ENCODE peak calls at places on chromosomes 12 and 14, in eight cellular contexts. O is cardiac muscle cell, B is foreskin keratinocyte, N is tibial nerve, A is stomach, J is sigmoid colon, Q is lung, C is fibroblast of lung. L is an unnamed sample.

GRCh38 chr12:113469224-113469652 is 2.4 kb downstream of the LHX5 start:
- DNase-seq in O (no peak), B (no peak), N (no peak), A (no peak), J (no peak), Q (no peak), C (no peak), L (no peak)

GRCh38 chr12:118536306-118536900 is 160.0 kb downstream of the SUDS3 start:
- DNase-seq in O (no peak), B (no peak), N (no peak), A (no peak), J (no peak), Q (no peak), C (no peak), L (no peak)

GRCh38 chr12:66679441-66680069 is 679 bp upstream of the GRIP1 start:
- DNase-seq in O (no peak), B (no peak), N (no peak), A (no peak), J (no peak), Q (no peak), C (no peak), L (no peak)

GRCh38 chr12:121443911-121444841 is 44.3 kb downstream of the RNF34 start:
- DNase-seq in O (no peak), B (no peak), N (no peak), A (no peak), J (peak; percentile 67), Q (no peak), C (no peak), L (no peak)

GRCh38 chr12:13941258-13942249 is 39.8 kb downstream of the GRIN2B start:
- DNase-seq in O (peak; percentile 48), B (peak; percentile 9), N (peak; percentile 13), A (peak; percentile 75), J (no peak), Q (peak; percentile 52), C (peak; percentile 29), L (peak; percentile 58)

GRCh38 chr12:1611775-1612174 is 17.3 kb upstream of the WNT5B start:
- DNase-seq in O (peak; percentile 94), B (no peak), N (no peak), A (no peak), J (no peak), Q (no peak), C (peak; percentile 90), L (no peak)

GRCh38 chr14:71539660-71540285 is 392.5 kb upstream of the RGS6 start:
- DNase-seq in O (peak; percentile 25), B (no peak), N (no peak), A (no peak), J (no peak), Q (no peak), C (no peak), L (no peak)

GRCh38 chr14:71289536-71289935 is 382.3 kb downstream of the PCNX1 start:
- DNase-seq in O (no peak), B (no peak), N (no peak), A (no peak), J (no peak), Q (no peak), C (no peak), L (no peak)

GRCh38 chr14:95545769-95546168 is 10.9 kb downstream of the GLRX5 start:
- DNase-seq in O (peak; percentile 77), B (peak; percentile 59), N (no peak), A (no peak), J (no peak), Q (no peak), C (peak; percentile 95), L (peak; percentile 78)

GRCh38 chr12:52032431-52032796 is 18.8 kb upstream of the NR4A1 start:
- DNase-seq in O (peak; percentile 87), B (no peak), N (peak; percentile 95), A (peak; percentile 78), J (peak; percentile 98), Q (peak; percentile 60), C (peak; percentile 89), L (no peak)

GRCh38 chr12:19382111-19382526 is 57.2 kb upstream of the AEBP2 start:
- DNase-seq in O (peak; percentile 84), B (peak; percentile 77), N (no peak), A (peak; percentile 3), J (peak; percentile 14), Q (no peak), C (peak; percentile 62), L (peak; percentile 53)

GRCh38 chr12:14958361-14959125 is 2.9 kb downstream of the ARHGDIB start:
- DNase-seq in O (no peak), B (no peak), N (no peak), A (no peak), J (no peak), Q (no peak), C (no peak), L (no peak)

GRCh38 chr14:22821193-22822016 is 6.2 kb upstream of the SLC7A7 start:
- DNase-seq in O (peak; percentile 48), B (no peak), N (no peak), A (peak; percentile 42), J (peak; percentile 70), Q (no peak), C (no peak), L (no peak)

GRCh38 chr14:95340201-95340697 is 20.5 kb upstream of the CLMN start:
- DNase-seq in O (no peak), B (no peak), N (no peak), A (peak; percentile 93), J (no peak), Q (peak; percentile 41), C (no peak), L (no peak)

GRCh38 chr12:93145086-93145485 is 216.0 kb upstream of the EEA1 start:
- DNase-seq in O (no peak), B (peak; percentile 58), N (no peak), A (no peak), J (no peak), Q (no peak), C (no peak), L (peak; percentile 30)

GRCh38 chr12:128818065-128819022 is 5.4 kb downstream of the SLC15A4 start:
- DNase-seq in O (peak; percentile 59), B (peak; percentile 24), N (no peak), A (peak; percentile 24), J (peak; percentile 50), Q (no peak), C (peak; percentile 20), L (peak; percentile 33)

GRCh38 chr14:39173198-39173597 is 1.9 kb upstream of the PNN start:
- DNase-seq in O (no peak), B (no peak), N (no peak), A (no peak), J (no peak), Q (no peak), C (no peak), L (no peak)

GRCh38 chr12:124130717-124131670 is 158.0 kb downstream of the ZNF664 start:
- DNase-seq in O (no peak), B (no peak), N (no peak), A (peak; percentile 44), J (no peak), Q (no peak), C (no peak), L (no peak)

GRCh38 chr14:54117924-54118323 is 161.3 kb upstream of the BMP4 start:
- DNase-seq in O (no peak), B (no peak), N (no peak), A (no peak), J (no peak), Q (no peak), C (no peak), L (no peak)

GRCh38 chr12:131017477-131017991 is 63.8 kb downstream of the ADGRD1 start:
- DNase-seq in O (no peak), B (no peak), N (no peak), A (no peak), J (no peak), Q (no peak), C (no peak), L (no peak)
- H3K27ac ChIP-seq in O (no peak overlapping the region), B (no peak overlapping the region), N (no peak overlapping the region), A (no peak overlapping the region), J (no peak overlapping the region), Q (no peak overlapping the region), C (no peak overlapping the region), L (no peak overlapping the region)

GRCh38 chr12:47801170-47801903 is 18.4 kb downstream of the HDAC7 start:
- DNase-seq in O (no peak), B (no peak), N (no peak), A (no peak), J (no peak), Q (no peak), C (no peak), L (no peak)

GRCh38 chr12:47800582-47800981 is 19.1 kb downstream of the HDAC7 start:
- DNase-seq in O (no peak), B (no peak), N (no peak), A (no peak), J (no peak), Q (no peak), C (no peak), L (no peak)

GRCh38 chr12:47801904-47802246 is 17.8 kb downstream of the HDAC7 start:
- DNase-seq in O (no peak), B (no peak), N (no peak), A (no peak), J (no peak), Q (no peak), C (no peak), L (no peak)

GRCh38 chr12:47803196-47803875 is 16.4 kb downstream of the HDAC7 start:
- DNase-seq in O (no peak), B (no peak), N (no peak), A (no peak), J (no peak), Q (no peak), C (no peak), L (no peak)

DNA sequence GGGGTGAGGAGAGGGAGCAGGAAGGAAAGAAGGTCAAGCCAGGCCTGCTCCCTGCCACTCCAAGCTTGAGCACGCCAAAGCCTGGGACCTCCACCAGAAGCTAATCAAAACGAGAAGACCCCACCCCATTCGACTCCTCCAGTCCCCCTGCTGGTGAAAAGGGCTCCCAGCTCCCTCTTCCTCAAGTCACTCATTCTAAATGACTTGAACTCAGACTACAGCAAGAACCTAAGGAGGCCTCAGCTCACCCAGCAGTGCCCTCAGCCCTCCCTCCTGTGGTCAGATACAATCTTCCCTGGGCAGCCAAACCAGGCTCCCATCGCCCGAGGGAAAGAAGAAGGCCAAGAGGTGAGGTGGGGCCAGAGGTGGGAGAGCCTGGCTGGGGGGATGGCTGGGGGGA is 17.4 kb downstream of the HDAC7 start:
- DNase-seq in O (no peak), B (no peak), N (no peak), A (no peak), J (no peak), Q (no peak), C (no peak), L (no peak)
- TF ChIP-seq CTCF in O (peak; percentile 40), B (peak; percentile 11), N (no peak), A (no peak), J (no peak), Q (no peak), C (peak; percentile 17), L (no peak)

DNA sequence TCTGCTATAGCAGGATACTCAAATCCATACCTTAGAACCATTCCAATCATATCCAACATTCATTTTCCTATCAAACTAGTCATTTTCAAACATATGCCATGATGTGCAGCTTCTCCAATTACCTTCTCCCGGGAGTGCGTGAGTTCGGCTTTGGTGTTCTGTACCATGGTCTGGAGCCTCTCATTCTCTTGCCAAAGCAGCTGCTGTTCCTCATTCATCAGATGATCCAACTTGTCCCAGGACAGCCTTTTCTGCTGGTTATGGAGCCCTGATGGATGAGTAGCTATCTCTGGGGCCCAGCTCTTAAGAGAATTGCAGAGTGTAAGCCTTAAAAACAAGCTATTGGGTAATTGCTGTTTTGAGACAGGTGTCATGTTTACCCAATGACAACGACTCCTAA is 71.1 kb upstream of the SAV1 start:
- DNase-seq in O (no peak), B (no peak), N (no peak), A (no peak), J (no peak), Q (no peak), C (no peak), L (no peak)
- H3K27ac ChIP-seq in O (no peak overlapping the region), B (no peak overlapping the region), N (no peak overlapping the region), A (no peak overlapping the region), J (no peak overlapping the region), Q (no peak overlapping the region), C (no peak overlapping the region), L (no peak overlapping the region)

GRCh38 chr12:32515137-32515860 is 115.9 kb downstream of the FGD4 start:
- DNase-seq in O (no peak), B (no peak), N (no peak), A (no peak), J (no peak), Q (no peak), C (no peak), L (no peak)
- TF ChIP-seq CTCF in O (no peak), B (no peak), N (no peak), A (no peak), J (no peak), Q (no peak), C (no peak), L (no peak)

L was measured in RWPE1.